ENCODE peak calls at places on chromosomes 12 and 14, in five cellular contexts. C is HepG2, P is GM12878, A is upper lobe of left lung, M is K562. K is an unnamed sample.

GRCh38 chr12:81942588-81942987 is 183.4 kb upstream of the PPFIA2 start:
- ATAC-seq in C (no peak), A (peak; percentile 53), P (peak; percentile 85), M (no peak), K (no peak)

GRCh38 chr12:124457287-124458219 is 109.9 kb downstream of the NCOR2 start:
- ATAC-seq in M (no peak), P (peak; percentile 64), A (peak; percentile 85), C (no peak), K (peak; percentile 75)

GRCh38 chr14:62743118-62743517 is 302.1 kb downstream of the KCNH5 start:
- ATAC-seq in P (no peak), A (no peak), M (no peak), C (no peak), K (no peak)

GRCh38 chr12:26713885-26714383 is 119.1 kb downstream of the ITPR2 start:
- ATAC-seq in C (no peak), A (no peak), P (peak; percentile 87), M (no peak), K (no peak)

GRCh38 chr14:105195533-105196227 is 14.6 kb upstream of the NUDT14 start:
- ATAC-seq in C (no peak), P (no peak), A (no peak), M (no peak), K (no peak)

GRCh38 chr12:52715416-52715815 is 12.1 kb upstream of the KRT77 start:
- ATAC-seq in P (no peak), M (peak; percentile 80), C (peak; percentile 94), A (no peak), K (no peak)

GRCh38 chr14:95204705-95205104 is 47.4 kb upstream of the DICER1 start:
- ATAC-seq in C (no peak), P (no peak), M (no peak), A (no peak), K (no peak)

GRCh38 chr12:109124878-109125648 is 8.7 kb downstream of the ACACB start:
- ATAC-seq in C (no peak), P (no peak), A (no peak), M (no peak), K (no peak)

GRCh38 chr14:104171948-104172347 is 33.6 kb downstream of the KIF26A start:
- ATAC-seq in C (no peak), M (no peak), A (no peak), P (no peak), K (no peak)

GRCh38 chr12:32148372-32148771 is 41.7 kb downstream of the BICD1 start:
- ATAC-seq in P (no peak), A (no peak), C (no peak), M (no peak), K (no peak)

GRCh38 chr14:74519316-74520074 is 25.9 kb downstream of the ISCA2 start:
- ATAC-seq in C (no peak), M (peak; percentile 32), P (peak; percentile 66), A (no peak), K (no peak)

GRCh38 chr14:88599761-88600439 is 37.1 kb downstream of the ZC3H14 start:
- ATAC-seq in A (no peak), C (no peak), P (peak; percentile 94), M (no peak), K (no peak)

GRCh38 chr12:14258468-14258947 is 107.0 kb upstream of the ATF7IP start:
- ATAC-seq in M (peak; percentile 57), A (no peak), C (peak; percentile 54), P (no peak), K (no peak)

GRCh38 chr12:1226951-1227350 is 235.9 kb downstream of the ERC1 start:
- ATAC-seq in A (no peak), P (peak; percentile 78), M (no peak), C (no peak), K (no peak)

GRCh38 chr14:56136571-56137498 is 18.6 kb downstream of the PELI2 start:
- ATAC-seq in A (no peak), C (no peak), P (no peak), M (no peak), K (no peak)

GRCh38 chr14:87992349-87992719 is 648 bp downstream of the GALC start:
- ATAC-seq in C (no peak), M (peak; percentile 43), A (peak; percentile 59), P (peak; percentile 3), K (no peak)

GRCh38 chr14:96098309-96098998 is 59.3 kb downstream of the C14orf132 start:
- ATAC-seq in M (peak; percentile 59), C (peak; percentile 56), P (peak; percentile 68), A (peak; percentile 44), K (no peak)

GRCh38 chr12:6049992-6050391 is 74.5 kb downstream of the VWF start:
- ATAC-seq in A (no peak), M (peak; percentile 50), P (no peak), C (peak; percentile 50), K (no peak)

GRCh38 chr14:77110286-77110685 is 12.2 kb downstream of the CIPC start:
- ATAC-seq in C (no peak), P (no peak), M (no peak), A (no peak), K (no peak)

GRCh38 chr14:41830679-41831078 is 224.0 kb downstream of the LRFN5 start:
- ATAC-seq in M (no peak), P (no peak), C (no peak), A (no peak), K (peak; percentile 74)

GRCh38 chr12:89636054-89636775 is 72.4 kb downstream of the ATP2B1 start:
- ATAC-seq in P (no peak), A (no peak), C (no peak), M (no peak), K (no peak)

GRCh38 chr12:63150255-63151060 is 543 bp downstream of the AVPR1A start:
- ATAC-seq in P (no peak), C (peak; percentile 36), A (peak; percentile 46), M (no peak), K (peak; percentile 25)

GRCh38 chr12:132481771-132482745 is 7.9 kb upstream of the FBRSL1 start:
- ATAC-seq in P (peak; percentile 74), A (no peak), M (no peak), C (no peak), K (no peak)

GRCh38 chr12:2845280-2845679 is 10.4 kb upstream of the NRIP2 start:
- ATAC-seq in P (no peak), C (no peak), A (no peak), M (peak; percentile 50), K (peak; percentile 35)

GRCh38 chr14:68124050-68124449 is 304.5 kb downstream of the RAD51B start:
- ATAC-seq in M (no peak), C (no peak), P (no peak), A (no peak), K (no peak)

GRCh38 chr14:22928237-22929103 is 706 bp downstream of the PRMT5 start:
- ATAC-seq in P (no peak), M (no peak), A (no peak), C (no peak), K (no peak)

GRCh38 chr14:105087308-105087962 is 22.2 kb upstream of the GPR132 start:
- ATAC-seq in A (peak; percentile 64), M (no peak), P (peak; percentile 38), C (no peak), K (peak; percentile 31)

GRCh38 chr12:121800694-121801600 is 2.9 kb upstream of the SETD1B start:
- ATAC-seq in M (peak; percentile 1), A (peak; percentile 11), P (peak; percentile 3), C (no peak), K (peak; percentile 23)

GRCh38 chr12:104010800-104011199 is 39.2 kb downstream of the GLT8D2 start:
- ATAC-seq in M (no peak), C (no peak), A (no peak), P (no peak), K (no peak)

GRCh38 chr12:56013482-56013881 is 7.4 kb upstream of the IKZF4 start:
- ATAC-seq in P (no peak), C (peak; percentile 18), A (no peak), M (no peak), K (no peak)

GRCh38 chr12:68954811-68955210 is 21.8 kb upstream of the CPM start:
- ATAC-seq in C (peak; percentile 38), A (no peak), P (no peak), M (no peak), K (no peak)

GRCh38 chr12:68956466-68956865 is 23.5 kb upstream of the CPM start:
- ATAC-seq in A (no peak), P (no peak), M (no peak), C (no peak), K (no peak)

GRCh38 chr12:68953536-68953935 is 20.6 kb upstream of the CPM start:
- ATAC-seq in A (no peak), C (no peak), M (no peak), P (no peak), K (no peak)

GRCh38 chr12:68950511-68950910 is 17.5 kb upstream of the CPM start:
- ATAC-seq in A (no peak), M (no peak), P (no peak), C (no peak), K (no peak)

DNA sequence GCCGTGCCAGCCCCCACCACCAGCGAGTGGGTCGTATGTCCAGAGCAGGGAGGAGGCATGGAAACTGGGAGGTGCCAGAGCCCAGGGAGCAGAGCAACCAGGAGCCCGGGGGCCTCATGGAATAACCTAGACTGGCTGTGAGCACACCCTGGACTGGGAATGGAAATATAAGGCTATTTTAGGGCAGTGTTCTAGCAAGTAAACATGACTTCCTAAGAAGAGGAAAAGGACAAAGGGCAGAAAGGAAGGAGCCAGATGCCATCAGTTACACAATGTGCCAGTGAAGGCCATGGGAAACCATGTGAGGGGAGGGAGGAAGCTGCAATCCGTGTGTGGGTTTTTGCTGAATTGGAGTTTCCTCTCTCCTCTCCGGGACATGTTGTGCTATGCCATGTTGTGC is 18.7 kb upstream of the CPM start:
- ATAC-seq in C (no peak), P (no peak), A (peak; percentile 81), M (no peak), K (peak; percentile 77)
- TF ChIP-seq POLR2AphosphoS5 in C (no peak), P (no peak), A (peak; percentile 88), M (no peak), K (peak; percentile 65)

GRCh38 chr14:71321556-71322315 is 414.5 kb downstream of the PCNX1 start:
- ATAC-seq in M (no peak), A (no peak), C (peak; percentile 27), P (no peak), K (no peak)
- TF ChIP-seq EP300 in M (no peak), A (no peak), C (no peak), P (no peak), K (no peak)

GRCh38 chr14:36942522-36943245 is 229.7 kb downstream of the SLC25A21 start:
- ATAC-seq in A (no peak), P (no peak), M (peak; percentile 55), C (peak; percentile 35), K (no peak)
- TF ChIP-seq CTCF in A (no peak), P (no peak), M (no peak), C (no peak), K (no peak)

GRCh38 chr12:94676011-94676709 is 25.8 kb upstream of the TMCC3 start:
- ATAC-seq in C (no peak), M (peak; percentile 48), P (peak; percentile 84), A (peak; percentile 86), K (peak; percentile 60)
- TF ChIP-seq POLR2AphosphoS5 in C (no peak), M (no peak), P (no peak), A (peak; percentile 74), K (no peak)